ENCODE peak calls at places on chromosomes 11 and 22, in eight cellular contexts. D is CD8-positive, alpha-beta memory T cell; H is activated CD4-positive, alpha-beta T cell treated with anti-CD3 and anti-CD28 coated beads for 48 hours; K is left lung; U is NCI-H1092 treated with DMSO at 0.1 percent for 48 hours; L is natural killer cell treated with Interleukin-12 subunit alpha and Interleukin-12 subunit beta and Interleukin-15 and Interleukin-18, amount 100 ng/mL, for 72 hours; Z is HEK293T; V is stimulated activated CD8-positive, alpha-beta memory T cell treated with anti-CD3 and anti-CD28 coated beads, Interleukin-15, amount 100 ng/mL, for 24 hours. S is an unnamed sample.
A peak's percentile ranks its signal among the peaks of the same experiment; 100 is the strongest.

GRCh38 chr11:66328307-66329144 is 7.7 kb downstream of the RIN1 start:
- DNase-seq in U (peak; percentile 65), V (peak; percentile 61), D (peak; percentile 80), K (peak; percentile 91), Z (peak; percentile 86), L (peak; percentile 85), H (peak; percentile 90), S (peak; percentile 65)

GRCh38 chr11:19730373-19730772 is 17.7 kb downstream of the NAV2 start:
- DNase-seq in L (no peak), V (no peak), Z (no peak), H (no peak), K (no peak), D (no peak), U (peak; percentile 64), S (no peak)

GRCh38 chr11:1881442-1882264 is 10.0 kb downstream of the PRR33 start:
- DNase-seq in D (no peak), U (no peak), H (no peak), L (peak; percentile 53), V (no peak), Z (no peak), K (peak; percentile 84), S (no peak)

GRCh38 chr11:120295110-120295509 is 30.0 kb upstream of the TLCD5 start:
- DNase-seq in D (no peak), Z (no peak), K (no peak), L (no peak), V (no peak), U (no peak), H (no peak), S (no peak)

GRCh38 chr11:116118138-116118470 is 613.9 kb upstream of the CADM1 start:
- DNase-seq in H (no peak), V (no peak), L (no peak), Z (no peak), U (no peak), K (no peak), D (no peak), S (no peak)

GRCh38 chr11:35040221-35040942 is 98.6 kb upstream of the CD44 start:
- DNase-seq in D (peak; percentile 38), H (peak; percentile 69), L (no peak), V (no peak), U (no peak), K (no peak), Z (no peak), S (no peak)

GRCh38 chr11:65787649-65788622 is 1.1 kb downstream of the OVOL1 start:
- DNase-seq in V (no peak), U (no peak), K (peak; percentile 64), Z (no peak), D (peak; percentile 18), H (no peak), L (no peak), S (no peak)

GRCh38 chr11:103798029-103798428 is 238.4 kb upstream of the DDI1 start:
- DNase-seq in H (no peak), U (no peak), V (no peak), Z (no peak), D (no peak), K (no peak), L (no peak), S (no peak)

GRCh38 chr22:29700949-29701927 is 18.6 kb upstream of the CABP7 start:
- DNase-seq in L (no peak), U (peak; percentile 75), H (peak; percentile 26), V (no peak), Z (peak; percentile 54), D (no peak), K (peak; percentile 33), S (no peak)

GRCh38 chr22:30858976-30859713 is 109.4 kb downstream of the MORC2 start:
- DNase-seq in V (no peak), K (no peak), U (no peak), L (no peak), H (no peak), Z (peak; percentile 5), D (no peak), S (no peak)

GRCh38 chr11:2929880-2930704 is 872 bp upstream of the PHLDA2 start:
- DNase-seq in K (peak; percentile 88), D (no peak), H (peak; percentile 59), U (peak; percentile 61), Z (peak; percentile 32), L (peak; percentile 70), V (no peak), S (peak; percentile 60)

GRCh38 chr11:68358416-68358815 is 46.0 kb downstream of the LRP5 start:
- DNase-seq in V (no peak), H (no peak), D (no peak), Z (no peak), U (no peak), L (no peak), K (no peak), S (no peak)

GRCh38 chr11:119178166-119178680 is 7.1 kb upstream of the NHERF4 start:
- DNase-seq in D (no peak), H (no peak), K (no peak), Z (no peak), L (no peak), U (no peak), V (no peak), S (no peak)

GRCh38 chr11:72844356-72844755 is 30.1 kb downstream of the ATG16L2 start:
- DNase-seq in D (no peak), U (no peak), K (no peak), V (no peak), Z (no peak), H (no peak), L (no peak), S (no peak)

GRCh38 chr11:130816516-130816915 is 99.8 kb downstream of the SNX19 start:
- DNase-seq in U (no peak), L (no peak), Z (no peak), H (no peak), D (no peak), V (no peak), K (no peak), S (no peak)

GRCh38 chr22:23149743-23150238 is 4.5 kb downstream of the RAB36 start:
- DNase-seq in L (no peak), U (no peak), V (no peak), H (no peak), K (peak; percentile 55), D (no peak), Z (no peak), S (no peak)

GRCh38 chr11:45779602-45780001 is 25.3 kb upstream of the SLC35C1 start:
- DNase-seq in L (no peak), Z (no peak), H (no peak), V (no peak), D (no peak), U (no peak), K (no peak), S (no peak)

GRCh38 chr11:8105666-8106065 is 24.7 kb downstream of the TUB start:
- DNase-seq in Z (no peak), H (no peak), U (no peak), V (no peak), D (no peak), K (no peak), L (no peak), S (no peak)

GRCh38 chr22:48049116-48049515 is 1286.7 kb downstream of the TBC1D22A start:
- DNase-seq in V (no peak), D (no peak), K (no peak), U (no peak), Z (no peak), L (no peak), H (no peak), S (no peak)

GRCh38 chr11:62399172-62399867 is 19.5 kb upstream of the SCGB1A1 start:
- DNase-seq in D (peak; percentile 19), V (no peak), L (no peak), Z (no peak), H (no peak), K (no peak), U (no peak), S (no peak)

GRCh38 chr11:118924591-118925585 is 838 bp downstream of the BCL9L start:
- DNase-seq in U (peak; percentile 49), H (peak; percentile 75), K (peak; percentile 85), Z (peak; percentile 66), V (no peak), L (no peak), D (peak; percentile 63), S (no peak)